ENCODE peak calls at places on chromosomes 5 and 9, in six cellular contexts. X is hepatocyte, F is cardiac fibroblast, R is PC-3, I is NB4, Y is endodermal cell. L is an unnamed sample.

GRCh38 chr9:91116226-91116625 is 245.5 kb downstream of the AUH start:
- DNase-seq in X (no peak), F (peak), R (no peak), I (no peak), Y (no peak), L (peak)

GRCh38 chr5:55524816-55525215 is 9.9 kb downstream of the PLPP1 start:
- DNase-seq in X (no peak), F (no peak), R (no peak), I (no peak), Y (no peak), L (no peak)

GRCh38 chr9:935348-935965 is 41.0 kb upstream of the DMRT3 start:
- DNase-seq in X (peak), F (no peak), R (peak), I (no peak), Y (no peak), L (no peak)

GRCh38 chr9:34559616-34560546 is 29.6 kb downstream of the CNTFR start:
- DNase-seq in X (peak), F (peak), R (no peak), I (peak), Y (no peak), L (no peak)

GRCh38 chr5:93151896-93152295 is 429.1 kb downstream of the NR2F1-AS1 start:
- DNase-seq in X (no peak), F (no peak), R (no peak), I (no peak), Y (no peak), L (no peak)

GRCh38 chr9:133589454-133590227 is 19.5 kb downstream of the FAM163B start:
- DNase-seq in X (no peak), F (no peak), R (no peak), I (no peak), Y (peak), L (no peak)

GRCh38 chr5:116675628-116675910 is 100.9 kb upstream of the SEMA6A start:
- DNase-seq in X (no peak), F (no peak), R (no peak), I (no peak), Y (no peak), L (no peak)

GRCh38 chr5:127799293-127799905 is 96.2 kb downstream of the CCDC192 start:
- DNase-seq in X (no peak), F (no peak), R (no peak), I (no peak), Y (no peak), L (no peak)

GRCh38 chr5:998975-999501 is 9.6 kb upstream of the NKD2 start:
- DNase-seq in X (no peak), F (no peak), R (no peak), I (no peak), Y (peak), L (no peak)

GRCh38 chr9:136539427-136540412 is 6.1 kb downstream of the NOTCH1 start:
- DNase-seq in X (peak), F (peak), R (peak), I (peak), Y (no peak), L (no peak)

GRCh38 chr9:136537411-136537810 is 8.4 kb downstream of the NOTCH1 start:
- DNase-seq in X (no peak), F (no peak), R (no peak), I (no peak), Y (no peak), L (no peak)

GRCh38 chr9:136537896-136538598 is 7.8 kb downstream of the NOTCH1 start:
- DNase-seq in X (no peak), F (no peak), R (peak), I (no peak), Y (no peak), L (no peak)

GRCh38 chr9:136536721-136537241 is 9.1 kb downstream of the NOTCH1 start:
- DNase-seq in X (no peak), F (no peak), R (no peak), I (no peak), Y (no peak), L (no peak)

GRCh38 chr9:136538599-136539426 is 7.0 kb downstream of the NOTCH1 start:
- DNase-seq in X (no peak), F (peak), R (no peak), I (no peak), Y (no peak), L (no peak)
- H3K4me3 ChIP-seq in X (no peak), F (no peak), R (no peak), I (no peak), Y (no peak), L (no peak)

DNA sequence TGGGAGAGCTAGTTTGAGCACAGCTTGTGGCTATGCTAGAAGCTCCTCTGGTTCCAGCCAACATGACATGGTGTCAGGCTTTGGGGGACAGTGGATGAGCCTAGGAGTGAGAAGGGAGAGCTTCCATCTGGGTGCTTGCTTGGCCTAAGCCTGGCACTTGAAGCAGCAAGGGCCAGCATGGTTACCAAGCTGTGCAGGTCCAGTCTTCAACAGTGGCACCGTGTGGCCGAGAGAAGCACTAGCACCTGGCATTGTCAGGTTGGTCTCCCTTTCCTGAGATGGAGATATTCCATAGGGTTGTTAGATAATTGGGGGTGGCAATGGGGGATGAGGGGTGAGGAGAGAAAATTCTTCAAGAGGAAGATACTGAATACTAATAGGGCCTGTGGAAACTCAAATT is 261.9 kb downstream of the PBX3 start:
- DNase-seq in X (no peak), F (peak), R (no peak), I (peak), Y (peak), L (no peak)
- TF ChIP-seq CTCF in X (no peak), F (peak), R (peak), I (peak), Y (peak), L (peak)

GRCh38 chr5:155983954-155984353 is 343.0 kb upstream of the SGCD start:
- DNase-seq in X (no peak), F (no peak), R (no peak), I (no peak), Y (no peak), L (no peak)
- H3K4me3 ChIP-seq in X (no peak), F (no peak), R (no peak), I (no peak), Y (no peak), L (no peak)

DNA sequence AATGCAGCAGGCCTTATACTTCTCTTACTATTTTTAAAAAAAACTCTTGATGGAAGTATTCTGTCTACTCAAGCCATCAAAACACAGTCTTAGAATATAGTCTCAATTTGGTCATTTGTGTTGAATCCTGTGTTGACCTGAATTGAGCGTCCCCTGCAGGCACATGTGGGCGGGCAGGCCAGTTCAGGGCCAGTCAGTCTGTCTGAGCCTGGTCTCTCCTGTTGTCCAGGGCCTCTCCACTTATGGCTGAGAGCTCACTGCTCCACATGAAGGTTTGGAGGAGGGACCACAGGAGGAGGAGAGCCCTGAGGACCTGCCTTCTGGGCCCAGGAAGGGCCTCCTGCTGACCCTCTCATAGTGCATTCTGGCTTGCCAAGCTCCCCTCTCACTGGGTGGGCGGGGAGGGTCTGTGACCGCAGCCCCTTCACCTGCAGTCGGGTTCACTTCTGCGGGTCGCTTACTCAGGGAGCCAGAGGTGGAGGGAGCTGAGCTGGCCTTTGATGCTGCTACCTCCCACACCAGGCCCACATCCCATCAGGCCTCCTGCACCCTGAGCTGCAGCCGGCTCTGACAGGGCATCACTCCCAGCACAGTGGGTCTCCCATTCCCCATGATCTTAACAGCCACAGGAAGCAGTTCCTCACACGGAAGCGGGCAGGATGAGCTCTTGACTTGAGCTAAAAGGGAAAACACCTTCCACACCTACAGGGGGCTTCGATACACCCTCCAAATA is 178.2 kb upstream of the S1PR3 start:
- DNase-seq in X (no peak), F (no peak), R (no peak), I (no peak), Y (peak), L (no peak)
- TF ChIP-seq CTCF in X (no peak), F (no peak), R (no peak), I (no peak), Y (peak), L (no peak)

L was measured in astrocyte of the cerebellum.